ENCODE peak calls at places on chromosome 14, in seven cellular contexts. S, T, G, D, Z, V and L are unnamed samples.

GRCh38 chr14:78153069-78153351 is 17.2 kb upstream of the NRXN3 start:
- DNase-seq in S (no peak), T (no peak), G (no peak), D (no peak), Z (no peak), V (no peak), L (no peak)

GRCh38 chr14:21467620-21468019 is 9.1 kb downstream of the RAB2B start:
- DNase-seq in S (no peak), T (no peak), G (no peak), D (no peak), Z (no peak), V (no peak), L (no peak)

GRCh38 chr14:54467280-54467679 is 21.5 kb downstream of the GMFB start:
- DNase-seq in S (no peak), T (no peak), G (no peak), D (no peak), Z (no peak), V (no peak), L (no peak)

GRCh38 chr14:104473649-104474574 is 105.7 kb upstream of the C14orf180 start:
- DNase-seq in S (peak), T (no peak), G (no peak), D (no peak), Z (no peak), V (no peak), L (no peak)

GRCh38 chr14:22567437-22567836 is 21.6 kb downstream of the DAD1 start:
- DNase-seq in S (no peak), T (no peak), G (no peak), D (no peak), Z (no peak), V (no peak), L (no peak)

GRCh38 chr14:101078105-101078891 is 174.8 kb upstream of the RTL1 start:
- DNase-seq in S (no peak), T (no peak), G (no peak), D (peak), Z (no peak), V (no peak), L (no peak)

GRCh38 chr14:70266157-70266556 is 77.4 kb upstream of the SLC8A3 start:
- DNase-seq in S (no peak), T (no peak), G (no peak), D (no peak), Z (no peak), V (no peak), L (no peak)

GRCh38 chr14:23776296-23776695 is 140.1 kb downstream of the DHRS2 start:
- DNase-seq in S (no peak), T (no peak), G (no peak), D (no peak), Z (no peak), V (no peak), L (no peak)

GRCh38 chr14:28766505-28767238 is at the start of gene FOXG1:
- DNase-seq in S (peak), T (no peak), G (no peak), D (no peak), Z (no peak), V (no peak), L (peak)

GRCh38 chr14:81537193-81537592 is 3.5 kb upstream of the SEL1L start:
- DNase-seq in S (no peak), T (no peak), G (no peak), D (no peak), Z (no peak), V (no peak), L (no peak)

GRCh38 chr14:20487402-20487742 is 18.0 kb upstream of the RNASE10 start:
- DNase-seq in S (no peak), T (no peak), G (no peak), D (no peak), Z (no peak), V (no peak), L (no peak)

GRCh38 chr14:62711351-62712023 is 333.8 kb downstream of the KCNH5 start:
- DNase-seq in S (no peak), T (no peak), G (no peak), D (no peak), Z (no peak), V (no peak), L (no peak)

GRCh38 chr14:78530078-78530477 is 359.9 kb downstream of the NRXN3 start:
- DNase-seq in S (peak), T (peak), G (peak), D (no peak), Z (no peak), V (no peak), L (no peak)

GRCh38 chr14:81296263-81296923 is 75.6 kb upstream of the GTF2A1 start:
- DNase-seq in S (no peak), T (no peak), G (no peak), D (no peak), Z (no peak), V (peak), L (no peak)

DNA sequence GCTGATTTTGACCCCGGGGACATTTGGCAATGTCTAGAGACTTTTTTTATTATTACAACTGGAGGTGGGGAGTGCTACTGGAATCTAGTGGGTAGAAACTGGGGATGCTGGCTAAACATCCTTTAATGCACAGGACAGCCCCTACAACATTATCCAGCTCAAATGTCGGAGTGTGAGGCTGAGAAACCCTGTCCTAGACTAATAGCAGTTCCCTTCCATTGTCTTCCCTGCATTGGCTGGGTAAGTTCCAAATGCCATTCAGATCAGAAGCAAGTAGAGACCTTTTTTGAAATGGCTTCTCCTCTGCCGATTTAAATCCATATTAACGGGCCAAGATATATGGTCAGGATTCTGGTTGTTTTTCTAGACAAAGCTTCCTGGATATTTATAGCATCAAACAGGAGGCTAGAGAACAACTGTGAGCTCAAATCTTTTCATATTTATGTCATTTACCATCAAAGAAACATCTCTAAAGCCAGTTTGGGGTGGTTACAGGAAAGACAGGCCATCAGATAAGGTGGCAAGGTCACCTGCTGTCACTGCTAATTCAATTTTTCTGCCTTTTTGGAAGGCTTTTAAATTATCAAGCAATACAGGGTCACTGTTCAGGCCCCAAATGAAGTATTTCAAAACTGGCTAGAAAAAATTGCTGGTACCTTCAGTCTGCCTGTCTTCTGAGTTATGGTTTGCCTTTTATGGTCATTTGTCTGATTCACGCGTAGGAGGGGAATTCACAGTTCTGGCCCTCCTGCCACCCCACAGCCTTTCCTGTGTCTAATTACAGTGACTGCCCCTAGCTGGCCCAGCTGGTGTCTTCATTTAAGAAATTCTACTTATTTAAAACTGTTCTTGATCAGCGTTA is 20.1 kb upstream of the AKAP5 start:
- DNase-seq in S (no peak), T (peak), G (peak), D (no peak), Z (no peak), V (no peak), L (peak)
- TF ChIP-seq CTCF in S (no peak), T (no peak), G (no peak), D (no peak), Z (no peak), V (no peak), L (no peak)

DNA sequence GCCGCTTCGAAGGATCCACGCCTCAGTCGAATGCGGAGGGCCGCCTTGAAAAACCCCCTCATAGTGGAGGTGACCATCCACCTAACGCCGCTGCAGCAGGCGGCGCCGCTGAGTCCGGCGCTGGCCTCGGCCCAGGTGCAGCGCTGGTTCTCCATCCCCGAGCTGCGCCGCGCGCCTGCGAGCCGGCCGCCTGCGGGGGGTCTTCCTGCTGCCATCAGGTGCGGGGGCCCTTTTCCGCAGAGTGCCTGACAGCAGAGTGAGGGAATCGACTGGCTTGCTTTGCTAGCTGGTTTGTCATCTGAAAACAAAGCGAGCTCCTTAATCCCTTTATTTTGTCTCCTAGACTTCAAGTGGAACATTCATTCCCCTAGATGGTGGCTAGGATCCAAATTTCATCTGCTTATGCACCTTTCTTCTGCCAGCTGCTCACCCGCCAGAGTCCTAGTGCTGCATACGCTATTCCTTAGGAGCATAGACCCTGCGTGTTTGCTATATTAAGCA is 10.4 kb upstream of the DNAL1 start:
- DNase-seq in S (peak), T (no peak), G (peak), D (peak), Z (no peak), V (no peak), L (peak)
- TF ChIP-seq CTCF in S (peak), T (no peak), G (no peak), D (no peak), Z (no peak), V (no peak), L (peak)

GRCh38 chr14:90408713-90409112 is 11.9 kb downstream of the CALM1 start:
- DNase-seq in S (no peak), T (no peak), G (no peak), D (no peak), Z (no peak), V (no peak), L (no peak)
- TF ChIP-seq CTCF in S (no peak), T (no peak), G (no peak), D (no peak), Z (no peak), V (no peak), L (no peak)

GRCh38 chr14:63840981-63841380 is 11.8 kb upstream of the SYNE2 start:
- DNase-seq in S (peak), T (no peak), G (peak), D (no peak), Z (no peak), V (no peak), L (no peak)
- TF ChIP-seq CTCF in S (peak), T (peak), G (no peak), D (no peak), Z (no peak), V (no peak), L (no peak)

GRCh38 chr14:31159682-31160296 is 47.8 kb downstream of the HECTD1 start:
- DNase-seq in S (no peak), T (no peak), G (peak), D (no peak), Z (no peak), V (no peak), L (no peak)

GRCh38 chr14:31161274-31161673 is 46.3 kb downstream of the HECTD1 start:
- DNase-seq in S (no peak), T (no peak), G (no peak), D (no peak), Z (no peak), V (no peak), L (no peak)

GRCh38 chr14:31166271-31166561 is 41.4 kb downstream of the HECTD1 start:
- DNase-seq in S (no peak), T (no peak), G (no peak), D (no peak), Z (no peak), V (no peak), L (no peak)

GRCh38 chr14:31164115-31164514 is 43.5 kb downstream of the HECTD1 start:
- DNase-seq in S (no peak), T (no peak), G (no peak), D (no peak), Z (no peak), V (no peak), L (no peak)

GRCh38 chr14:31162910-31163649 is 44.5 kb downstream of the HECTD1 start:
- DNase-seq in S (no peak), T (no peak), G (no peak), D (no peak), Z (no peak), V (no peak), L (no peak)
- TF ChIP-seq CTCF in S (no peak), T (no peak), G (no peak), D (no peak), Z (no peak), V (no peak), L (no peak)

GRCh38 chr14:47541652-47542051 is 133.8 kb downstream of the MDGA2 start:
- DNase-seq in S (no peak), T (no peak), G (no peak), D (no peak), Z (no peak), V (no peak), L (no peak)

GRCh38 chr14:47536341-47536740 is 139.1 kb downstream of the MDGA2 start:
- DNase-seq in S (no peak), T (no peak), G (no peak), D (no peak), Z (no peak), V (no peak), L (no peak)

DNA sequence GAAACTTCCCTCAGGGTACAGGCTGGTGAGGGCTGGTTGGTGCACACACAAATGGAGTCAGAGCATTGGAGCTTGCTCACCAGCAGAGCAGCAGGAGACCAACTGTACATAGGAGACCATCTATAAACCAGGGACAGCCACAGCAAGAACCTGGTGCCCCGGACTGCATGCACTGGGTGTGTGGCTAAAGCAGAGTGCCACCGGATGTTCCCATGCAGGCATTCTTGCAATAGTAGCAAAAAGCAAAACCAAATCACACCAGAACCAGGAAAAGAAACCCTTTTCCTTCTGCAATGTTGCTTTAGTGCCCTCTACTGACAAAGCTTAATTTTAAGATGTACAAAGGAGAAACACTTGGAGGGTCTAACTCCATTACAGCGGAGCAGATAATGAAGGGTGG is 136.3 kb downstream of the MDGA2 start:
- DNase-seq in S (peak), T (no peak), G (no peak), D (no peak), Z (no peak), V (no peak), L (no peak)
- TF ChIP-seq CTCF in S (peak), T (no peak), G (no peak), D (no peak), Z (no peak), V (no peak), L (no peak)